ENCODE peak calls at places on chromosomes 3 and 15, in seven cellular contexts. F, L, R, E, X, T and S are unnamed samples.

GRCh38 chr3:83890763-83891135 is 1068.0 kb upstream of the CADM2 start:
- DNase-seq in F (no peak), L (no peak), R (no peak), E (no peak), X (no peak), T (no peak), S (no peak)

GRCh38 chr3:59367150-59367549 is 317.3 kb upstream of the CFAP20DC start:
- DNase-seq in F (no peak), L (no peak), R (no peak), E (no peak), X (no peak), T (no peak), S (no peak)

GRCh38 chr15:66269326-66270090 is 16.0 kb upstream of the MEGF11 start:
- DNase-seq in F (no peak), L (peak), R (peak), E (no peak), X (no peak), T (no peak), S (peak)

GRCh38 chr3:152434142-152434541 is 165.4 kb downstream of the MBNL1 start:
- DNase-seq in F (no peak), L (no peak), R (no peak), E (no peak), X (no peak), T (no peak), S (no peak)

GRCh38 chr15:101111570-101112262 is 140.1 kb downstream of the CHSY1 start:
- DNase-seq in F (no peak), L (no peak), R (no peak), E (no peak), X (no peak), T (no peak), S (no peak)

GRCh38 chr3:148366743-148367410 is 330.8 kb upstream of the AGTR1 start:
- DNase-seq in F (no peak), L (no peak), R (no peak), E (no peak), X (no peak), T (no peak), S (no peak)

GRCh38 chr3:196528639-196529233 is 13.6 kb upstream of the SMCO1 start:
- DNase-seq in F (peak), L (peak), R (peak), E (peak), X (peak), T (peak), S (peak)

GRCh38 chr15:92091155-92091734 is 237.7 kb downstream of the SLCO3A1 start:
- DNase-seq in F (no peak), L (peak), R (peak), E (no peak), X (no peak), T (no peak), S (peak)

GRCh38 chr3:27094721-27095120 is 274.5 kb downstream of the NEK10 start:
- DNase-seq in F (no peak), L (no peak), R (no peak), E (no peak), X (no peak), T (no peak), S (no peak)

GRCh38 chr3:124246949-124247348 is 255.0 kb upstream of the ROPN1 start:
- DNase-seq in F (no peak), L (no peak), R (peak), E (no peak), X (no peak), T (no peak), S (peak)

GRCh38 chr3:149353581-149354184 is 20.2 kb upstream of the TM4SF18 start:
- DNase-seq in F (no peak), L (no peak), R (no peak), E (no peak), X (no peak), T (no peak), S (no peak)

GRCh38 chr3:63960048-63960711 is 48.0 kb upstream of the SCAANT1 start:
- DNase-seq in F (no peak), L (no peak), R (peak), E (no peak), X (no peak), T (no peak), S (no peak)

GRCh38 chr15:100681335-100681746 is 79.0 kb downstream of the ASB7 start:
- DNase-seq in F (no peak), L (no peak), R (no peak), E (no peak), X (no peak), T (no peak), S (no peak)

GRCh38 chr15:73928971-73929627 is 2.8 kb downstream of the LOXL1 start:
- DNase-seq in F (no peak), L (no peak), R (no peak), E (no peak), X (no peak), T (no peak), S (no peak)

GRCh38 chr3:114861666-114862065 is 285.4 kb downstream of the ZBTB20 start:
- DNase-seq in F (no peak), L (no peak), R (no peak), E (no peak), X (no peak), T (no peak), S (no peak)

GRCh38 chr15:31390777-31391486 is 64.3 kb downstream of the KLF13 start:
- DNase-seq in F (no peak), L (no peak), R (no peak), E (peak), X (no peak), T (no peak), S (peak)

GRCh38 chr3:152922554-152922953 is 87.6 kb downstream of the P2RY1 start:
- DNase-seq in F (no peak), L (no peak), R (no peak), E (no peak), X (no peak), T (no peak), S (no peak)

GRCh38 chr3:78666458-78666800 is 1101.4 kb downstream of the ROBO1 start:
- DNase-seq in F (no peak), L (no peak), R (no peak), E (no peak), X (no peak), T (no peak), S (no peak)

GRCh38 chr3:48187579-48188265 is 495 bp downstream of the CDC25A start:
- DNase-seq in F (peak), L (peak), R (no peak), E (peak), X (peak), T (peak), S (no peak)

GRCh38 chr3:30667250-30667585 is 60.8 kb downstream of the TGFBR2 start:
- DNase-seq in F (no peak), L (no peak), R (no peak), E (no peak), X (no peak), T (no peak), S (no peak)

GRCh38 chr15:78317145-78317836 is 17.9 kb upstream of the SKIC8 start:
- DNase-seq in F (no peak), L (no peak), R (peak), E (peak), X (no peak), T (no peak), S (peak)